ENCODE peak calls at places on chromosomes 12 and 14, in four cellular contexts. E is LoVo, M is GM03348, Y is H4. Q is an unnamed sample.

GRCh38 chr12:112738531-112738930 is 53.0 kb upstream of the RPH3A start:
- DNase-seq in E (no peak), M (peak), Y (no peak), Q (no peak)

GRCh38 chr12:64039285-64039871 is 182.7 kb downstream of the KICS2 start:
- DNase-seq in E (peak), M (peak), Y (no peak), Q (no peak)

GRCh38 chr12:67794151-67794550 is 145.6 kb downstream of the DYRK2 start:
- DNase-seq in E (no peak), M (no peak), Y (no peak), Q (no peak)

GRCh38 chr14:65318636-65319506 is 93.7 kb upstream of the FUT8 start:
- DNase-seq in E (no peak), M (no peak), Y (no peak), Q (no peak)

GRCh38 chr14:74630881-74631690 is 19.0 kb upstream of the LTBP2 start:
- DNase-seq in E (no peak), M (no peak), Y (no peak), Q (no peak)

GRCh38 chr12:5200276-5201087 is 156.8 kb downstream of the KCNA5 start:
- DNase-seq in E (no peak), M (peak), Y (peak), Q (peak)

GRCh38 chr12:70628701-70629480 is 8.3 kb downstream of the PTPRB start:
- DNase-seq in E (no peak), M (no peak), Y (peak), Q (no peak)

GRCh38 chr12:105721051-105721825 is 390.7 kb downstream of the C12orf75 start:
- DNase-seq in E (no peak), M (peak), Y (no peak), Q (no peak)

GRCh38 chr14:32576088-32576795 is 247.1 kb downstream of the AKAP6 start:
- DNase-seq in E (peak), M (peak), Y (peak), Q (peak)

GRCh38 chr12:123713398-123714301 is 1.5 kb downstream of the ATP6V0A2 start:
- DNase-seq in E (no peak), M (peak), Y (no peak), Q (peak)

GRCh38 chr12:121810833-121811433 is 7.1 kb downstream of the SETD1B start:
- DNase-seq in E (no peak), M (no peak), Y (no peak), Q (no peak)

GRCh38 chr14:29548948-29549370 is 378.7 kb downstream of the PRKD1 start:
- DNase-seq in E (peak), M (peak), Y (peak), Q (peak)

GRCh38 chr14:91202234-91202974 is 42.1 kb downstream of the GPR68 start:
- DNase-seq in E (no peak), M (peak), Y (peak), Q (no peak)

GRCh38 chr14:29039171-29039570 is 272.6 kb downstream of the FOXG1 start:
- DNase-seq in E (no peak), M (peak), Y (no peak), Q (no peak)

GRCh38 chr14:27372771-27373170 is 774.9 kb upstream of the NOVA1 start:
- DNase-seq in E (no peak), M (no peak), Y (no peak), Q (no peak)

GRCh38 chr14:104426771-104427125 is 152.8 kb upstream of the C14orf180 start:
- DNase-seq in E (no peak), M (peak), Y (no peak), Q (no peak)

GRCh38 chr12:107759410-107759809 is 1.5 kb downstream of the PRDM4 start:
- DNase-seq in E (peak), M (peak), Y (peak), Q (peak)

GRCh38 chr12:21615441-21615840 is 10.8 kb upstream of the GYS2 start:
- DNase-seq in E (no peak), M (no peak), Y (no peak), Q (no peak)

GRCh38 chr12:104496336-104496735 is 39.6 kb downstream of the CHST11 start:
- DNase-seq in E (no peak), M (no peak), Y (no peak), Q (no peak)

GRCh38 chr12:43736921-43737440 is 21.6 kb downstream of the PUS7L start:
- DNase-seq in E (no peak), M (no peak), Y (no peak), Q (no peak)

GRCh38 chr12:42779186-42779859 is 189.8 kb upstream of the PRICKLE1 start:
- DNase-seq in E (no peak), M (peak), Y (no peak), Q (no peak)

GRCh38 chr14:69877492-69877891 is 1.7 kb upstream of the SMOC1 start:
- DNase-seq in E (no peak), M (no peak), Y (no peak), Q (no peak)

GRCh38 chr14:77097006-77097688 is 911 bp upstream of the CIPC start:
- DNase-seq in E (peak), M (peak), Y (no peak), Q (peak)

GRCh38 chr12:76927170-76927784 is 48.5 kb upstream of the CSRP2 start:
- DNase-seq in E (peak), M (peak), Y (peak), Q (peak)

GRCh38 chr14:105589161-105589925 is 63.0 kb downstream of the TMEM121 start:
- DNase-seq in E (no peak), M (no peak), Y (no peak), Q (no peak)

GRCh38 chr14:83260751-83261150 is 1727.1 kb upstream of the SEL1L start:
- DNase-seq in E (no peak), M (no peak), Y (no peak), Q (no peak)

GRCh38 chr12:43029971-43030370 is 440.4 kb upstream of the PRICKLE1 start:
- DNase-seq in E (no peak), M (no peak), Y (no peak), Q (no peak)

GRCh38 chr12:1933342-1933992 is 15.0 kb upstream of the CACNA2D4 start:
- DNase-seq in E (no peak), M (no peak), Y (peak), Q (no peak)

GRCh38 chr14:36683083-36683724 is 21.5 kb downstream of the PAX9 start:
- DNase-seq in E (no peak), M (no peak), Y (no peak), Q (no peak)

GRCh38 chr14:100568164-100568997 is 18.8 kb downstream of the BEGAIN start:
- DNase-seq in E (no peak), M (no peak), Y (no peak), Q (no peak)

GRCh38 chr12:82458101-82458500 is 99.8 kb downstream of the METTL25 start:
- DNase-seq in E (no peak), M (no peak), Y (no peak), Q (no peak)

Q was measured in HepG2.